ENCODE peak calls at places on chromosomes 13 and 19, in four cellular contexts. X is K562, T is HepG2, U is GM12878. J is an unnamed sample.

GRCh38 chr19:14048439-14049153 is 13.3 kb downstream of the PALM3 start:
- DNase-seq in X (peak), U (no peak), T (peak), J (peak)

GRCh38 chr19:42295831-42296525 is 6.0 kb upstream of the PRR19 start:
- DNase-seq in X (peak), T (peak), U (peak), J (peak)

GRCh38 chr13:39148513-39148961 is 110.3 kb downstream of the NHLRC3 start:
- DNase-seq in U (no peak), T (no peak), X (no peak), J (no peak)

GRCh38 chr19:51257471-51257870 is 6.6 kb downstream of the SIGLECL1 start:
- DNase-seq in X (no peak), U (no peak), T (no peak), J (no peak)

GRCh38 chr19:6718741-6719539 is 1.5 kb downstream of the C3 start:
- DNase-seq in X (peak), U (no peak), T (peak), J (no peak)

GRCh38 chr13:96075953-96076543 is 13.9 kb upstream of the HS6ST3 start:
- DNase-seq in U (no peak), T (peak), X (no peak), J (peak)

GRCh38 chr13:19864018-19864338 is 529 bp upstream of the ZMYM5 start:
- DNase-seq in U (no peak), T (no peak), X (peak), J (peak)

GRCh38 chr19:55340144-55340783 is 588 bp downstream of the KMT5C start:
- DNase-seq in T (no peak), U (no peak), X (peak), J (no peak)

GRCh38 chr13:76383671-76384461 is 502.3 kb downstream of the KCTD12 start:
- DNase-seq in U (no peak), T (no peak), X (no peak), J (peak)

GRCh38 chr13:97000295-97000925 is 6.1 kb upstream of the OXGR1 start:
- DNase-seq in X (no peak), U (no peak), T (no peak), J (no peak)

GRCh38 chr13:43730642-43731041 is 56.1 kb downstream of the ENOX1 start:
- DNase-seq in U (no peak), T (no peak), X (no peak), J (no peak)

GRCh38 chr13:64510698-64511097 is 2719.4 kb downstream of the PCDH9 start:
- DNase-seq in U (no peak), T (no peak), X (no peak), J (no peak)

GRCh38 chr13:40984670-40985366 is 34.3 kb downstream of the ELF1 start:
- DNase-seq in X (no peak), U (peak), T (no peak), J (peak)

GRCh38 chr13:71828564-71828963 is 38.4 kb downstream of the DACH1 start:
- DNase-seq in X (no peak), U (no peak), T (no peak), J (no peak)

GRCh38 chr19:3975637-3976087 is 4.8 kb upstream of the DAPK3 start:
- DNase-seq in X (no peak), T (no peak), U (no peak), J (no peak)

GRCh38 chr13:44300895-44301638 is 72.6 kb upstream of the SERP2 start:
- DNase-seq in X (no peak), T (no peak), U (peak), J (peak)

GRCh38 chr19:11798391-11799296 is at the start of gene ZNF491:
- DNase-seq in T (peak), U (no peak), X (peak), J (peak)

GRCh38 chr13:75145926-75146325 is 336.0 kb downstream of the TBC1D4 start:
- DNase-seq in X (no peak), U (no peak), T (no peak), J (no peak)

GRCh38 chr13:93259527-93260080 is 33.0 kb downstream of the GPC6 start:
- DNase-seq in X (no peak), T (no peak), U (no peak), J (no peak)

GRCh38 chr19:48255376-48256303 is at the start of gene CARD8:
- DNase-seq in T (peak), U (peak), X (peak), J (peak)

GRCh38 chr19:49858591-49858985 is 7.6 kb downstream of the PTOV1 start:
- DNase-seq in T (no peak), X (no peak), U (no peak), J (no peak)

GRCh38 chr19:41415154-41415571 is 12.0 kb downstream of the B3GNT8 start:
- DNase-seq in U (no peak), X (no peak), T (no peak), J (no peak)

GRCh38 chr13:104320446-104320845 is 1254.2 kb upstream of the SLC10A2 start:
- DNase-seq in X (no peak), U (no peak), T (no peak), J (no peak)

GRCh38 chr19:41859618-41860418 is at the start of gene RPS19:
- DNase-seq in X (peak), T (peak), U (peak), J (peak)

GRCh38 chr19:4713384-4713951 is 10.2 kb downstream of the DPP9 start:
- DNase-seq in U (no peak), X (no peak), T (no peak), J (peak)

GRCh38 chr13:37427843-37428494 is 170.6 kb downstream of the POSTN start:
- DNase-seq in U (no peak), X (no peak), T (no peak), J (peak)

GRCh38 chr19:12783849-12784393 is 7.4 kb upstream of the JUNB start:
- DNase-seq in U (no peak), T (peak), X (peak), J (no peak)

GRCh38 chr19:2415281-2415972 is 12.0 kb downstream of the TIMM13 start:
- DNase-seq in T (no peak), U (no peak), X (no peak), J (no peak)

GRCh38 chr13:44768775-44769578 is 192.8 kb upstream of the TSC22D1 start:
- DNase-seq in T (no peak), X (no peak), U (peak), J (no peak)

DNA sequence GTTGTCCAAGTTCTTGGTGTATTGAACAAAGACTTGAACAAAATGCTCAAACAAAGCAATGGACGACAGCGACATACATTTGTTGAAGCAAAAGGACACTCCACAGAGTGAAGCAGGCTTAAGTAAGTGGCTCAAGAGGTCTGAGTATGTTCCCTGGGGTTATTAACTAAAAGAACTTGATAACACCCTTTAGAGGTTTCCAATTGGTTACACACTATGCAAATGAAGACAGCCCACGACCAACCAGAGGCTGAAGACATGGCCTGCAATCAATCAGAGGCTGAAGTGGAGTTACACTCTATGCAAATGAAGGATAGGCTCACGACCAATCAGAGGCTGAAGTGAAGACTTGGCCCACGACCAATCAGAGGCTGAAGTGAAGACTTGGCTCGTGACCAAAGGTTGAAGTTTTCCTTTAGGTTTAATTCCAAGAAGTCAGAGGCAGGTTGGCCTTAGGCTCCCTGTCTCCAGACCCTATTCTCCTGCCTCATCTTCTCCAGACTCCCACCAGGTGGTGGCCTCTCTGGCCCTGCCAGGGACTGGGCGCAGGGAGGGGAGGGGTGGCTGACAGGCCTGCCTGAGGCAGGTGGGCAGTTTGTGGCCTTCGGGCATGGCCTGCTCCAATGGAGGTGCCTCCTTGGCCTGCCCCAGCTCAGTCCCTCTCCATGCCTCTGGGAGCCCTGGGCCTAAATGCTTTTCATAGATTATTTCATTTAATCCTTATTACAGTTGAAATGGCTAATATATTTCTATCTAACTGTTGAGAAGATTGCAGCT is 38.1 kb downstream of the CCDC169 start:
- DNase-seq in U (no peak), T (no peak), X (no peak), J (no peak)
- TF ChIP-seq MYC in U (no peak), T (no peak), X (no peak), J (no peak)

DNA sequence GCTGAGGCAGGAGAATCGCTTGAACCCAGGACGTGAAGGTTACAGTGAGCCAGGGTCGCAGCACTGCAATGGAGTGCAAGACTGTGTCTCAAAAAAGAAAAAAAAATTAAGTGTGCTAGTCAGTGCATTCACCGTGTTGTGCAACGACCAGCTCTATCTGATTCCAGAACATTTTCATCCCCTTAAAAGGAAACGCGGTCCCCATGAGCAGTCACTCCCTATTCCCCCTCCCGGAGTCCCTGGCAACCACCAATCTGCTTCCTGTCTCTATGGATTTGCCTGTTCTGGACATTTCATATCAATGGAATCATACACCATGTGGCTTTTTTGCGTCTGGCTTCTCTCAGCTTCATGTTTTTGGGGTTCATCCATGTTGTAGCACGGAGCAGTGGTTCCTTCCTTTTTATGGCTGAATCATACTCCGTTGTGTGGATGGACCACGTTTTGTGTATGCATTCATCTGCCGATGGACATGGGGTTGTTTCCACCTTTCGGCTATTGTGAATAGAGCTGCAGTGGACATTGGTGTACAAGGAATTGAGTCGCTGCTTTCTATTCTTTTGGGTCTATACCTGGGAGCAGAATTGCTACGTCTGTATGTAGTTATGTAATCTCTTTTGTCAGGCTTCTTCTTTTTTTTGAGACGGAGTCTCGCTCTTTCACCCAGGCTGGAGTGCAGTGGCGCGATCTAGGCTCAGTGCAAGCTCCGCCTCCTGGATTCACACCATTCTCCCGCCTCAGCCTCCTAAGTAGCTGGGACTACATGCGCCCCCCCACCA is 19.8 kb downstream of the MYO9B start:
- DNase-seq in T (no peak), X (no peak), U (no peak), J (no peak)
- H3K9ac ChIP-seq in T (no peak), X (no peak), U (no peak), J (no peak)

GRCh38 chr13:28251462-28251861 is 113.1 kb downstream of the PAN3 start:
- DNase-seq in T (no peak), U (no peak), X (no peak), J (no peak)
- TF ChIP-seq MYC in T (no peak), U (no peak), X (no peak), J (no peak)

DNA sequence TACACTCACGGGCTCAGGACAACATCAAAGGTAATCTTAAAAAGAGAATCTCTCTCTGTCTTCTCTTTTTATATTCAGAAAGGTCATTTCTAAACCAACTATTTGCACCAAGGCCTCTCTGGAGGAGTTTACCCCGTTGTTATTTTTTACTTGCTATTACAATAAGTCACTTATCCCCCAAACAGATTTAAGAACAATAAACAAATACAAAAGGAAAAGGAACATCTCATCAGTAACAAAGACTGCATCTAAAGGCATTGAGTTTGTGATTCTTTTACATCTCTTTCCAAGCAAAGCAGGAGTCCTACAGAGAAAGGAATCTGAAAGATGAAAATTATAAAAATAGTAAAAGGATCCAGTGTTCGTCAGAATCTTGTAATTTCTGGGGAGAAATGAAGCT is 75.4 kb downstream of the GGACT start:
- DNase-seq in T (no peak), X (no peak), U (no peak), J (no peak)
- H3K9ac ChIP-seq in T (no peak), X (no peak), U (no peak), J (no peak)

GRCh38 chr19:53158119-53158656 is 665 bp downstream of the ZNF347 start:
- DNase-seq in U (no peak), T (no peak), X (peak), J (peak)
- TF ChIP-seq MYC in U (no peak), T (no peak), X (no peak), J (no peak)

DNA sequence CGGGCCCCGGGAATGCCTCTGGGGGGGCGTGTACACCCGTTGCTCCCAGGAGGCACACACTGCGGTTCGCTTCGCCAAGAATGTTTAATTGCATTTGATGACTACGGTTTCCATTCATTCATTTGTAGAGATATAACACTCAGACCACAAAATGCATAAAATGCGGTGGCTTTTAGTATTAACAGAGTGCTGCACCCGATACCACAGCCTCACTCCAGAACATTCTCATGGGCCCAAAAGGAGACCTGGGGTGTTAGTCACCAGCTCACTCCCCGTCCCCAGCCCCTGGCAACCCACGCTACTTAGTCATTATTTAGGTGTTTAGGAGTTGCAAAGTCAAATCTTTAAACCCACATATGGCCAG is 21.8 kb downstream of the HCN2 start:
- DNase-seq in T (no peak), U (no peak), X (no peak), J (no peak)
- H3K9ac ChIP-seq in T (no peak), U (peak), X (peak), J (no peak)

J was measured in endothelial cell of umbilical vein.